ENCODE peak calls at places on chromosomes 2 and 18, in nine cellular contexts. One of them, this sample, is unnamed.

GRCh38 chr2:132670961-132671781 is 1.2 kb upstream of the LYPD1 start:
- DNase-seq in upper lobe of right lung: no peak
- DNase-seq in MM.1S: no peak
- DNase-seq in OCI-LY7: no peak
- DNase-seq in upper lobe of left lung: no peak
- DNase-seq in gastrocnemius medialis: no peak
- DNase-seq in lower lobe of right lung: no peak
- DNase-seq in body of pancreas: no peak
- DNase-seq in A549: peak
- DNase-seq in this sample: peak

GRCh38 chr2:215613265-215613664 is 177.4 kb upstream of the FN1 start:
- DNase-seq in upper lobe of right lung: no peak
- DNase-seq in MM.1S: no peak
- DNase-seq in OCI-LY7: no peak
- DNase-seq in upper lobe of left lung: no peak
- DNase-seq in gastrocnemius medialis: no peak
- DNase-seq in lower lobe of right lung: no peak
- DNase-seq in body of pancreas: no peak
- DNase-seq in A549: no peak
- DNase-seq in this sample: no peak

GRCh38 chr2:7225848-7226247 is 308.6 kb downstream of the RNF144A start:
- DNase-seq in upper lobe of right lung: no peak
- DNase-seq in MM.1S: no peak
- DNase-seq in OCI-LY7: no peak
- DNase-seq in upper lobe of left lung: no peak
- DNase-seq in gastrocnemius medialis: no peak
- DNase-seq in lower lobe of right lung: no peak
- DNase-seq in body of pancreas: no peak
- DNase-seq in A549: no peak
- DNase-seq in this sample: no peak

GRCh38 chr2:1406434-1406833 is 6.8 kb upstream of the TPO start:
- DNase-seq in upper lobe of right lung: no peak
- DNase-seq in MM.1S: no peak
- DNase-seq in OCI-LY7: no peak
- DNase-seq in upper lobe of left lung: no peak
- DNase-seq in gastrocnemius medialis: no peak
- DNase-seq in lower lobe of right lung: no peak
- DNase-seq in body of pancreas: no peak
- DNase-seq in A549: no peak
- DNase-seq in this sample: no peak

GRCh38 chr2:5696351-5696740 is 4.2 kb downstream of the SOX11 start:
- DNase-seq in upper lobe of right lung: no peak
- DNase-seq in MM.1S: peak
- DNase-seq in OCI-LY7: peak
- DNase-seq in upper lobe of left lung: no peak
- DNase-seq in gastrocnemius medialis: no peak
- DNase-seq in lower lobe of right lung: no peak
- DNase-seq in body of pancreas: no peak
- DNase-seq in A549: no peak
- DNase-seq in this sample: no peak

GRCh38 chr2:128323501-128323931 is 4.8 kb upstream of the HS6ST1 start:
- DNase-seq in upper lobe of right lung: peak
- DNase-seq in MM.1S: no peak
- DNase-seq in OCI-LY7: no peak
- DNase-seq in upper lobe of left lung: no peak
- DNase-seq in gastrocnemius medialis: no peak
- DNase-seq in lower lobe of right lung: no peak
- DNase-seq in body of pancreas: peak
- DNase-seq in A549: no peak
- DNase-seq in this sample: no peak

GRCh38 chr2:3179208-3179607 is 198.4 kb downstream of the EIPR1 start:
- DNase-seq in upper lobe of right lung: no peak
- DNase-seq in MM.1S: no peak
- DNase-seq in OCI-LY7: peak
- DNase-seq in upper lobe of left lung: no peak
- DNase-seq in gastrocnemius medialis: no peak
- DNase-seq in lower lobe of right lung: no peak
- DNase-seq in body of pancreas: no peak
- DNase-seq in A549: no peak
- DNase-seq in this sample: no peak

GRCh38 chr2:107259011-107259410 is 373.0 kb upstream of the ST6GAL2 start:
- DNase-seq in upper lobe of right lung: no peak
- DNase-seq in MM.1S: no peak
- DNase-seq in OCI-LY7: no peak
- DNase-seq in upper lobe of left lung: no peak
- DNase-seq in gastrocnemius medialis: no peak
- DNase-seq in lower lobe of right lung: no peak
- DNase-seq in body of pancreas: no peak
- DNase-seq in A549: no peak
- DNase-seq in this sample: no peak

GRCh38 chr2:80322337-80322920 is 17.9 kb upstream of the LRRTM1 start:
- DNase-seq in upper lobe of right lung: no peak
- DNase-seq in MM.1S: no peak
- DNase-seq in OCI-LY7: no peak
- DNase-seq in upper lobe of left lung: no peak
- DNase-seq in gastrocnemius medialis: no peak
- DNase-seq in lower lobe of right lung: no peak
- DNase-seq in body of pancreas: no peak
- DNase-seq in A549: no peak
- DNase-seq in this sample: no peak

GRCh38 chr2:227450921-227451654 is 20.9 kb upstream of the AGFG1 start:
- DNase-seq in upper lobe of right lung: no peak
- DNase-seq in MM.1S: no peak
- DNase-seq in OCI-LY7: no peak
- DNase-seq in upper lobe of left lung: no peak
- DNase-seq in gastrocnemius medialis: no peak
- DNase-seq in lower lobe of right lung: no peak
- DNase-seq in body of pancreas: no peak
- DNase-seq in A549: peak
- DNase-seq in this sample: peak

DNA sequence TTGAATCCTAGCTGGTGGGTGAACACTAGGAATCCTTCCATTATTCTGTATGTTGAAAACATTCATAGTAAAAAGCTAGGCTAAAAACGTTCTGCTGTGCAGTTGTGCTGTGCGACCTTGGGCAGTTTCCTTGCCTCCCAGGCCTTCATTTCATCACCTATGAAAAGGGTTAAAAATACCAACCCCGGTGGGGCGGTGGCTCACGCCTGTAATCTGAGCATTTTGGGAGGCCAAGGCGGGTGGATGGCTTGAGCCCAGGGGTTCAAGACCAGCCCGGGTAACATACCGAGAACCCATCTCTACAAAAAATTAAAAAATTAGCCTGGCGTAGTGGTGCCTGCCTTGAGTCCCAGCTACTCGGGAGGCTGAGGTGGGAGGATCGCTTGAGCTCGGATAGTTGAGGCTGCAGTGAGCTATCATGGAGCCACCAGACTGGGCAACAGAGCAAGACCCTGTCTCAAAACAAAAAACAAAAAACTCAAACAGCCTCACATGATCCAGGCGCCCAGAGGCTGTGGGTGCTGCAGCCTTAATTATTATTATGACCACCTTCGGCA is 2.9 kb upstream of the RRM2 start:
- DNase-seq in upper lobe of right lung: no peak
- DNase-seq in MM.1S: no peak
- DNase-seq in OCI-LY7: no peak
- DNase-seq in upper lobe of left lung: no peak
- DNase-seq in gastrocnemius medialis: no peak
- DNase-seq in lower lobe of right lung: no peak
- DNase-seq in body of pancreas: no peak
- DNase-seq in A549: no peak
- DNase-seq in this sample: no peak
- H3K4me3 ChIP-seq in upper lobe of right lung: peak
- H3K4me3 ChIP-seq in MM.1S: peak
- H3K4me3 ChIP-seq in OCI-LY7: peak
- H3K4me3 ChIP-seq in upper lobe of left lung: no peak
- H3K4me3 ChIP-seq in gastrocnemius medialis: peak
- H3K4me3 ChIP-seq in lower lobe of right lung: peak
- H3K4me3 ChIP-seq in body of pancreas: no peak
- H3K4me3 ChIP-seq in A549: peak
- H3K4me3 ChIP-seq in this sample: peak

GRCh38 chr2:44936715-44937687 is 4.5 kb upstream of the SIX3 start:
- DNase-seq in upper lobe of right lung: no peak
- DNase-seq in MM.1S: no peak
- DNase-seq in OCI-LY7: no peak
- DNase-seq in upper lobe of left lung: no peak
- DNase-seq in gastrocnemius medialis: no peak
- DNase-seq in lower lobe of right lung: no peak
- DNase-seq in body of pancreas: no peak
- DNase-seq in A549: no peak
- DNase-seq in this sample: no peak

GRCh38 chr2:44937688-44938240 is 3.7 kb upstream of the SIX3 start:
- DNase-seq in upper lobe of right lung: peak
- DNase-seq in MM.1S: no peak
- DNase-seq in OCI-LY7: no peak
- DNase-seq in upper lobe of left lung: no peak
- DNase-seq in gastrocnemius medialis: no peak
- DNase-seq in lower lobe of right lung: no peak
- DNase-seq in body of pancreas: no peak
- DNase-seq in A549: peak
- DNase-seq in this sample: no peak

GRCh38 chr2:44940053-44940494 is 1.4 kb upstream of the SIX3 start:
- DNase-seq in upper lobe of right lung: no peak
- DNase-seq in MM.1S: no peak
- DNase-seq in OCI-LY7: no peak
- DNase-seq in upper lobe of left lung: no peak
- DNase-seq in gastrocnemius medialis: no peak
- DNase-seq in lower lobe of right lung: no peak
- DNase-seq in body of pancreas: no peak
- DNase-seq in A549: no peak
- DNase-seq in this sample: no peak

GRCh38 chr2:44939074-44940052 is 2.1 kb upstream of the SIX3 start:
- DNase-seq in upper lobe of right lung: no peak
- DNase-seq in MM.1S: no peak
- DNase-seq in OCI-LY7: no peak
- DNase-seq in upper lobe of left lung: no peak
- DNase-seq in gastrocnemius medialis: no peak
- DNase-seq in lower lobe of right lung: no peak
- DNase-seq in body of pancreas: no peak
- DNase-seq in A549: no peak
- DNase-seq in this sample: no peak

GRCh38 chr2:44938287-44939073 is 3.0 kb upstream of the SIX3 start:
- DNase-seq in upper lobe of right lung: no peak
- DNase-seq in MM.1S: no peak
- DNase-seq in OCI-LY7: no peak
- DNase-seq in upper lobe of left lung: no peak
- DNase-seq in gastrocnemius medialis: no peak
- DNase-seq in lower lobe of right lung: no peak
- DNase-seq in body of pancreas: no peak
- DNase-seq in A549: no peak
- DNase-seq in this sample: no peak
- H3K4me3 ChIP-seq in upper lobe of right lung: peak
- H3K4me3 ChIP-seq in MM.1S: no peak
- H3K4me3 ChIP-seq in OCI-LY7: no peak
- H3K4me3 ChIP-seq in upper lobe of left lung: no peak
- H3K4me3 ChIP-seq in gastrocnemius medialis: peak
- H3K4me3 ChIP-seq in lower lobe of right lung: peak
- H3K4me3 ChIP-seq in body of pancreas: no peak
- H3K4me3 ChIP-seq in A549: peak
- H3K4me3 ChIP-seq in this sample: peak

GRCh38 chr18:58862404-58862803 is 2.3 kb upstream of the ZNF532 start:
- DNase-seq in upper lobe of right lung: no peak
- DNase-seq in MM.1S: no peak
- DNase-seq in OCI-LY7: peak
- DNase-seq in upper lobe of left lung: no peak
- DNase-seq in gastrocnemius medialis: no peak
- DNase-seq in lower lobe of right lung: no peak
- DNase-seq in body of pancreas: no peak
- DNase-seq in A549: no peak
- DNase-seq in this sample: no peak
- H3K4me3 ChIP-seq in upper lobe of right lung: peak
- H3K4me3 ChIP-seq in MM.1S: no peak
- H3K4me3 ChIP-seq in OCI-LY7: peak
- H3K4me3 ChIP-seq in upper lobe of left lung: no peak
- H3K4me3 ChIP-seq in gastrocnemius medialis: peak
- H3K4me3 ChIP-seq in lower lobe of right lung: peak
- H3K4me3 ChIP-seq in body of pancreas: no peak
- H3K4me3 ChIP-seq in A549: peak
- H3K4me3 ChIP-seq in this sample: no peak

GRCh38 chr18:22165049-22165602 is 4.3 kb upstream of the GATA6 start:
- DNase-seq in upper lobe of right lung: no peak
- DNase-seq in MM.1S: no peak
- DNase-seq in OCI-LY7: no peak
- DNase-seq in upper lobe of left lung: no peak
- DNase-seq in gastrocnemius medialis: no peak
- DNase-seq in lower lobe of right lung: no peak
- DNase-seq in body of pancreas: peak
- DNase-seq in A549: no peak
- DNase-seq in this sample: no peak

GRCh38 chr18:22167091-22167470 is 2.3 kb upstream of the GATA6 start:
- DNase-seq in upper lobe of right lung: no peak
- DNase-seq in MM.1S: no peak
- DNase-seq in OCI-LY7: no peak
- DNase-seq in upper lobe of left lung: no peak
- DNase-seq in gastrocnemius medialis: no peak
- DNase-seq in lower lobe of right lung: no peak
- DNase-seq in body of pancreas: peak
- DNase-seq in A549: peak
- DNase-seq in this sample: no peak

GRCh38 chr18:22167471-22168151 is 1.8 kb upstream of the GATA6 start:
- DNase-seq in upper lobe of right lung: no peak
- DNase-seq in MM.1S: no peak
- DNase-seq in OCI-LY7: no peak
- DNase-seq in upper lobe of left lung: no peak
- DNase-seq in gastrocnemius medialis: no peak
- DNase-seq in lower lobe of right lung: no peak
- DNase-seq in body of pancreas: peak
- DNase-seq in A549: peak
- DNase-seq in this sample: peak

GRCh38 chr18:22165603-22166069 is 3.8 kb upstream of the GATA6 start:
- DNase-seq in upper lobe of right lung: no peak
- DNase-seq in MM.1S: no peak
- DNase-seq in OCI-LY7: no peak
- DNase-seq in upper lobe of left lung: no peak
- DNase-seq in gastrocnemius medialis: no peak
- DNase-seq in lower lobe of right lung: no peak
- DNase-seq in body of pancreas: peak
- DNase-seq in A549: no peak
- DNase-seq in this sample: peak

DNA sequence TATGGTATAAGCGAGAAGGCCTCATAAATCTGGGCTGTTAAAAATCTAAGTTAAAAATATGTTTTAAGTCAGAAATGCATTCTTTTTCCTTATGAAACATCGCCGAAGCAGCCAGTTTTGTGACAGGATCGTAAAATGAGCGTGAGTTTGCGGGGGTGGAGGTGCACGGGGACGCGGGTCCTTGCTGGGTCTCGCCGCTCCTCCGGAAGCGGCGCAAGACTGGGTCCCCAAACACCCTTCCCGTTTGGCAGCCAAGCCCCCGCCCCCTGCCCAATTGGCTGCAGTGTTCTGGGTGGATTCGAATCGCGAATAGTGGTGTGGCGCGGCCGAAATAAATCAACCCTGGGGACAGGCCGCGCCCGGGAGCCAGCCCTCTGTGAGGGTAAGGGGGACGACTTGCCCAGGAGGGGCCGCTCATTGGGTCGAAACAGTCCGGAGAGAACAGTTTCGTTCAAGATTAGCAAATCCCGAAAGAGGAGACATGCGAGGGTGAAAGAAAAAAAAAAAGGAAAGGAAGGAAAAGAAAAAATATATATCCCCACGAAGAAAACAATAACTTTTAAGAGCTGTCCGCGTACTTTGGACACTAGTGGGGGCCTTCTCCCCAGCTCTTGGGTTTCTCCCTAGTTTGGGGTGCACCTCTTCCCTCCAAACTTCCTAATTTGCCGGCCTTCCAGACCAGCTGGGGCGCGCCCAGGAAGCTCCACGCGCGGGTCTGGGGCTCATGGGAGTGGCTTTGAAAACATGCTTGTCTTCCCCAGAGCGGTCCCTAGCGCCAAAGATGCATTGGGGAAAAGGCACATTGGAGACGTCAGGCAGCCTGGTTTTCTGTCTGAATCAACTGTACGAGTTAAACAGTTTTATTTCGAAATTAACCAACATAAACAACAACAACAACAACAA is 3.1 kb upstream of the GATA6 start:
- DNase-seq in upper lobe of right lung: peak
- DNase-seq in MM.1S: no peak
- DNase-seq in OCI-LY7: no peak
- DNase-seq in upper lobe of left lung: peak
- DNase-seq in gastrocnemius medialis: no peak
- DNase-seq in lower lobe of right lung: no peak
- DNase-seq in body of pancreas: peak
- DNase-seq in A549: peak
- DNase-seq in this sample: peak
- H3K4me3 ChIP-seq in upper lobe of right lung: peak
- H3K4me3 ChIP-seq in MM.1S: no peak
- H3K4me3 ChIP-seq in OCI-LY7: no peak
- H3K4me3 ChIP-seq in upper lobe of left lung: no peak
- H3K4me3 ChIP-seq in gastrocnemius medialis: no peak
- H3K4me3 ChIP-seq in lower lobe of right lung: peak
- H3K4me3 ChIP-seq in body of pancreas: no peak
- H3K4me3 ChIP-seq in A549: no peak
- H3K4me3 ChIP-seq in this sample: peak